ENCODE peak calls at places on chromosomes 4 and X, in five cellular contexts. One of them, this sample, is unnamed.

GRCh38 chr4:38539501-38539900 is 124.5 kb upstream of the KLF3 start:
- DNase-seq in GM12878: no peak
- DNase-seq in HepG2: no peak
- DNase-seq in H1: no peak
- DNase-seq in HCT116: no peak
- DNase-seq in this sample: no peak

GRCh38 chrX:93422693-93423092 is 250.7 kb downstream of the NAP1L3 start:
- DNase-seq in HepG2: peak; percentile 0
- DNase-seq in H1: no peak
- DNase-seq in HCT116: no peak
- DNase-seq in GM12878: no peak
- DNase-seq in this sample: peak; percentile 3

GRCh38 chrX:110699109-110699508 is 96.5 kb downstream of the CHRDL1 start:
- DNase-seq in HepG2: no peak
- DNase-seq in HCT116: no peak
- DNase-seq in H1: no peak
- DNase-seq in GM12878: no peak
- DNase-seq in this sample: no peak

GRCh38 chr4:12122316-12122715 is 693.6 kb upstream of the HS3ST1 start:
- DNase-seq in HCT116: no peak
- DNase-seq in HepG2: no peak
- DNase-seq in H1: no peak
- DNase-seq in GM12878: no peak
- DNase-seq in this sample: no peak

GRCh38 chrX:67523002-67523711 is 20.7 kb upstream of the AR start:
- DNase-seq in H1: no peak
- DNase-seq in HCT116: no peak
- DNase-seq in GM12878: no peak
- DNase-seq in HepG2: no peak
- DNase-seq in this sample: no peak

GRCh38 chr4:11748169-11748872 is 319.6 kb upstream of the HS3ST1 start:
- DNase-seq in H1: no peak
- DNase-seq in HepG2: no peak
- DNase-seq in GM12878: no peak
- DNase-seq in HCT116: peak; percentile 83
- DNase-seq in this sample: no peak

GRCh38 chr4:13328591-13328990 is 155.5 kb downstream of the RAB28 start:
- DNase-seq in GM12878: no peak
- DNase-seq in HCT116: peak; percentile 15
- DNase-seq in HepG2: no peak
- DNase-seq in H1: no peak
- DNase-seq in this sample: no peak

GRCh38 chrX:39815621-39816020 is 282.1 kb downstream of the BCOR start:
- DNase-seq in HCT116: no peak
- DNase-seq in GM12878: no peak
- DNase-seq in HepG2: no peak
- DNase-seq in H1: no peak
- DNase-seq in this sample: peak; percentile 57

GRCh38 chr4:10605746-10606482 is 78.7 kb downstream of the CLNK start:
- DNase-seq in HepG2: no peak
- DNase-seq in HCT116: no peak
- DNase-seq in H1: no peak
- DNase-seq in GM12878: no peak
- DNase-seq in this sample: no peak

GRCh38 chr4:178148106-178148505 is 705.9 kb upstream of the AGA start:
- DNase-seq in H1: no peak
- DNase-seq in GM12878: no peak
- DNase-seq in HepG2: no peak
- DNase-seq in HCT116: no peak
- DNase-seq in this sample: no peak

GRCh38 chr4:74105656-74106275 is 6.8 kb upstream of the CXCL2 start:
- DNase-seq in HCT116: no peak
- DNase-seq in H1: no peak
- DNase-seq in HepG2: no peak
- DNase-seq in GM12878: no peak
- DNase-seq in this sample: no peak
- TF ChIP-seq SRF in HCT116: no peak
- TF ChIP-seq SRF in H1: no peak
- TF ChIP-seq SRF in HepG2: no peak
- TF ChIP-seq SRF in GM12878: no peak
- TF ChIP-seq SRF in this sample: no peak

GRCh38 chrX:17413228-17413627 is 38.2 kb downstream of the NHS start:
- DNase-seq in GM12878: no peak
- DNase-seq in HCT116: peak; percentile 32
- DNase-seq in HepG2: no peak
- DNase-seq in H1: no peak
- DNase-seq in this sample: no peak

GRCh38 chrX:17414057-17414658 is 39.2 kb downstream of the NHS start:
- DNase-seq in GM12878: no peak
- DNase-seq in HepG2: no peak
- DNase-seq in H1: no peak
- DNase-seq in HCT116: no peak
- DNase-seq in this sample: no peak

GRCh38 chrX:17412692-17413091 is 37.7 kb downstream of the NHS start:
- DNase-seq in HepG2: no peak
- DNase-seq in GM12878: no peak
- DNase-seq in H1: no peak
- DNase-seq in HCT116: peak; percentile 69
- DNase-seq in this sample: no peak

GRCh38 chrX:17415242-17415815 is 40.3 kb downstream of the NHS start:
- DNase-seq in HepG2: no peak
- DNase-seq in GM12878: no peak
- DNase-seq in H1: no peak
- DNase-seq in HCT116: no peak
- DNase-seq in this sample: no peak

DNA sequence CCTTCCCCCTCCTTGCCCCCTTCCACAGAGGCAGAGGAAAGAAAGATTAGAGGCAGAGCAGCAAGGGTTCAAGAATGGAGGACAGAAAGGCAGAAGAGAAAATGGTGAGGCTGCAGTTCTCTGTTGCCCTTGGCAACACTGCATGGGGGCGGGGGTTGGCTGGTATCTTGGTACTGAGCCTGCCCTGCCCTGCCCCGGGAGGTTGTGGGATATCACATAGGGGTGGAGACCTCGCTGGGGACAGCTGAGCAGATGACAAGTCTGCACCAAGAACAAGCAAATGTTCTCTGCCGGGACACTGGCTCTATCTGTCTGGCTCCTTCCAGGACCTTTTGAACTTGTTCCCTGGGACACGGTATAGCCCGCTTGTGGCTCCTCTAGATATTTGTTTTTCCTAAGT is 39.8 kb downstream of the NHS start:
- DNase-seq in HCT116: no peak
- DNase-seq in GM12878: no peak
- DNase-seq in H1: peak; percentile 52
- DNase-seq in HepG2: no peak
- DNase-seq in this sample: no peak
- TF ChIP-seq SRF in HCT116: no peak
- TF ChIP-seq SRF in GM12878: no peak
- TF ChIP-seq SRF in H1: no peak
- TF ChIP-seq SRF in HepG2: no peak
- TF ChIP-seq SRF in this sample: no peak

GRCh38 chr4:54015421-54016065 is 48.9 kb downstream of the CHIC2 start:
- DNase-seq in H1: no peak
- DNase-seq in HepG2: no peak
- DNase-seq in HCT116: no peak
- DNase-seq in GM12878: no peak
- DNase-seq in this sample: no peak

GRCh38 chr4:54017308-54017707 is 47.1 kb downstream of the CHIC2 start:
- DNase-seq in HCT116: no peak
- DNase-seq in H1: no peak
- DNase-seq in HepG2: no peak
- DNase-seq in GM12878: no peak
- DNase-seq in this sample: no peak

GRCh38 chr4:54014761-54015160 is 49.6 kb downstream of the CHIC2 start:
- DNase-seq in H1: no peak
- DNase-seq in HepG2: no peak
- DNase-seq in GM12878: no peak
- DNase-seq in HCT116: no peak
- DNase-seq in this sample: no peak

GRCh38 chr4:54017974-54018373 is 46.4 kb downstream of the CHIC2 start:
- DNase-seq in GM12878: no peak
- DNase-seq in H1: no peak
- DNase-seq in HCT116: no peak
- DNase-seq in HepG2: no peak
- DNase-seq in this sample: no peak

GRCh38 chr4:54016504-54016903 is 47.9 kb downstream of the CHIC2 start:
- DNase-seq in HCT116: no peak
- DNase-seq in H1: no peak
- DNase-seq in HepG2: no peak
- DNase-seq in GM12878: no peak
- DNase-seq in this sample: no peak
- TF ChIP-seq SRF in HCT116: no peak
- TF ChIP-seq SRF in H1: no peak
- TF ChIP-seq SRF in HepG2: no peak
- TF ChIP-seq SRF in GM12878: no peak
- TF ChIP-seq SRF in this sample: no peak

GRCh38 chr4:122450847-122451246 is 5.7 kb downstream of the IL2 start:
- DNase-seq in HCT116: peak; percentile 73
- DNase-seq in H1: peak; percentile 49
- DNase-seq in GM12878: no peak
- DNase-seq in HepG2: peak; percentile 1
- DNase-seq in this sample: peak; percentile 34
- TF ChIP-seq SRF in HCT116: no peak
- TF ChIP-seq SRF in H1: no peak
- TF ChIP-seq SRF in GM12878: no peak
- TF ChIP-seq SRF in HepG2: no peak
- TF ChIP-seq SRF in this sample: no peak

DNA sequence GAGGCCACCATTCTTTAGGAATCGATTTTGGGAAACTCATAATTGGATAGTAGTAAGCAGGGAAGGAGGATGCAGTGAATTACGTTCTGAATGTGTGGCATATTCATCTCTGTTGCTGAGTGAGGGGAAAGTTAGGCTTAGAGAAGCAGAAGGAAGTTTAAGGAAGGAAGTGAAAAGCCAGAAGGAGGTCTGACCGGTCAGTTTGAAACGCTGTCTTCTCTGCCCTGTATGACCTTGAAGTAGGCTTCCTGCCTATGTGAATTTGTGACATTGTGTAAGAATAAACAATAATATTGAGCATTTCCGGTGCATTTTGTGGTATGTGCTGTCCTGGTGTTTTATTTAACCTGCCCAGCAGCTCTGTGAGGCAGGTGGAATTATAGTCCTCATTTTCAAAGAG is 67.3 kb downstream of the PDLIM5 start:
- DNase-seq in GM12878: no peak
- DNase-seq in HepG2: no peak
- DNase-seq in H1: no peak
- DNase-seq in HCT116: no peak
- DNase-seq in this sample: no peak
- TF ChIP-seq SRF in GM12878: no peak
- TF ChIP-seq SRF in HepG2: no peak
- TF ChIP-seq SRF in H1: no peak
- TF ChIP-seq SRF in HCT116: no peak
- TF ChIP-seq SRF in this sample: no peak

DNA sequence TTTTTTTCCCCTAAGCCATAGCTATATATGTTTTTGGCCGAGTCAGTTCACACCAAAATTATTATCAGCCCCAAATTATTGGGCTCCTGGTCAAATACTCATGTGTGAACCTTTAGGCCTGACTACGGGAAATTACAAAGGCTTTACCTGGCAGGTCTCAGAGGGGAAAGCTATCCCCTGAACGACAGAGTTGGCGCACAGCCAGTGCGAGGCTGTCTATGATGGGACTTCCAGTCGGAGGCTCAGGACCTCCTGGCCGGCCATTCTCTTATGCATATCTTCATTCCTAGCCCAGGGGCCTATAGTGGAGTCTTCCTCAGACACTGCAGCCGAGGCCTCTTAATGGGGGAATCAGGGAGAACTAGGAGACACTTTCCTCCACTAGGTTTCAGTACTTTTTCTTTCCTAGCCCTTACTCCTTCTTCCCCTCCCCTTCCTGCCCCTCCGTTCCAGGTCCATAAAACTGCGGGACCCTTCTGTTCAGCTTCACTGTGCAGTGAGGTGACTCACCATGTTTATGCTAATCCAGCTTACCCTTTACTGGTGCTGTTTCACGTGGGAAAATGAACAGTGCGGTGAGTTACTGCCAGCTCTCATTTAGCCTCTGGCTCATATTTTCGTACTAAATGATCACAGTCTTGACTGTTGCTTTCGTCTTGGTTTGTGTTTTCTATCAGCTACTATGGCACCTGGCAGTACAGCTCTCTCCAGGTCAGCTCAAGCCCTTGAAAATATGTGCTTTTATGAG is 533.9 kb downstream of the FSTL5 start:
- DNase-seq in HepG2: no peak
- DNase-seq in HCT116: no peak
- DNase-seq in GM12878: no peak
- DNase-seq in H1: no peak
- DNase-seq in this sample: no peak
- TF ChIP-seq SRF in HepG2: no peak
- TF ChIP-seq SRF in HCT116: no peak
- TF ChIP-seq SRF in GM12878: no peak
- TF ChIP-seq SRF in H1: no peak
- TF ChIP-seq SRF in this sample: no peak

DNA sequence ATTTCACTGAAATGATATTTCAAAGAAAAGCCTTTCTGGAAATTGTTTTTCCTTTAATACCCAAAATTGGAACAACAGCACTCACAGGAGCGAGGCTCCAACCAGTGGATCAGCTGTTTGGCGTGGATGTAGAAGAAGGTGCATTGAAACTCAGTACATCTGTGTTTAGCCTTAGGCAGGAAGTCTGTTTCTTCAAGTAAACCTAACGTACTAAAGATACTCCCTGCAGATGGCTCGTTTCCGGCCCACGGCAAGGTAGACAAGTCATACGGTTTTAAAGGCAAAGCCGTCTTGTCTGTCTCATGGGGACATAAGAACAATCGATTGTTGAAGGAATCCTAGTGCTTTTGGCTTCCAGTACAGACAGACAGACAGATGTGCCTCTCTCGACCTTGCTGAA is 50.0 kb upstream of the CLCN4 start:
- DNase-seq in HepG2: no peak
- DNase-seq in HCT116: no peak
- DNase-seq in H1: no peak
- DNase-seq in GM12878: no peak
- DNase-seq in this sample: no peak
- TF ChIP-seq SRF in HepG2: no peak
- TF ChIP-seq SRF in HCT116: no peak
- TF ChIP-seq SRF in H1: no peak
- TF ChIP-seq SRF in GM12878: peak; percentile 89
- TF ChIP-seq SRF in this sample: no peak

DNA sequence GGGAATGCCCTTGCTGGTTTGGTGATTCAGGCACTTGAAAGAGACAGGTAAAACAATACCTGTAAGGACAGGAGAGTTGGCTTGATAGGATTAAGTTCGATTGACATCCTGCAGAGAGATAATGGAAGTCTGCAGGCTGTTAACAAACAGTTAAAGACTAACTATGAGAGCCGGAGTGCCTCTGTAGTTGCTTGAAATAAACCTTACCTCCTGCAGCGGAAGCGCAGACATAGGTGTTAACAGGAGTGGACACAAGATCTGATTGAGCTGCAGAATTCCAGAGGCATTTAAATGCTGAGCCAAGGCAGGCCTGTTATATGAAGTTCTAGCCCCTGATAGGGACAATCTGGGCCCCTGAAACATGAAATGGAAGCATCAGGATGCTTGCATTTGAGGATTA is 416.7 kb upstream of the MAOA start:
- DNase-seq in GM12878: no peak
- DNase-seq in H1: no peak
- DNase-seq in HepG2: no peak
- DNase-seq in HCT116: no peak
- DNase-seq in this sample: no peak
- TF ChIP-seq SRF in GM12878: no peak
- TF ChIP-seq SRF in H1: no peak
- TF ChIP-seq SRF in HepG2: no peak
- TF ChIP-seq SRF in HCT116: no peak
- TF ChIP-seq SRF in this sample: no peak

GRCh38 chr4:132180020-132180427 is 969.1 kb upstream of the PCDH10 start:
- DNase-seq in HepG2: no peak
- DNase-seq in H1: no peak
- DNase-seq in HCT116: no peak
- DNase-seq in GM12878: no peak
- DNase-seq in this sample: no peak
- TF ChIP-seq SRF in HepG2: no peak
- TF ChIP-seq SRF in H1: no peak
- TF ChIP-seq SRF in HCT116: no peak
- TF ChIP-seq SRF in GM12878: no peak
- TF ChIP-seq SRF in this sample: no peak

This sample was measured in K562.